ENCODE peak calls at places on chromosomes 5 and 9, in six cellular contexts. One of them, this sample, is unnamed.

GRCh38 chr9:3827175-3827574 is 301.4 kb upstream of the RFX3 start:
- DNase-seq in endothelial cell: no peak
- DNase-seq in epithelial cell of esophagus: peak
- DNase-seq in AG09319: no peak
- DNase-seq in coronary artery: no peak
- DNase-seq in cardiac fibroblast: no peak
- DNase-seq in this sample: no peak

GRCh38 chr5:68459500-68460139 is 244.1 kb downstream of the PIK3R1 start:
- DNase-seq in endothelial cell: no peak
- DNase-seq in epithelial cell of esophagus: no peak
- DNase-seq in AG09319: no peak
- DNase-seq in coronary artery: no peak
- DNase-seq in cardiac fibroblast: no peak
- DNase-seq in this sample: no peak

GRCh38 chr5:78569441-78569840 is 79.1 kb downstream of the LHFPL2 start:
- DNase-seq in endothelial cell: no peak
- DNase-seq in epithelial cell of esophagus: peak
- DNase-seq in AG09319: peak
- DNase-seq in coronary artery: no peak
- DNase-seq in cardiac fibroblast: peak
- DNase-seq in this sample: peak

GRCh38 chr9:107539427-107540154 is 50.0 kb upstream of the KLF4 start:
- DNase-seq in endothelial cell: no peak
- DNase-seq in epithelial cell of esophagus: peak
- DNase-seq in AG09319: no peak
- DNase-seq in coronary artery: no peak
- DNase-seq in cardiac fibroblast: no peak
- DNase-seq in this sample: peak

GRCh38 chr5:28328691-28329090 is 1290.3 kb upstream of the CDH9 start:
- DNase-seq in endothelial cell: no peak
- DNase-seq in epithelial cell of esophagus: no peak
- DNase-seq in AG09319: no peak
- DNase-seq in coronary artery: no peak
- DNase-seq in cardiac fibroblast: no peak
- DNase-seq in this sample: no peak

GRCh38 chr9:118222375-118222774 is 518.2 kb downstream of the TLR4 start:
- DNase-seq in endothelial cell: peak
- DNase-seq in epithelial cell of esophagus: no peak
- DNase-seq in AG09319: no peak
- DNase-seq in coronary artery: no peak
- DNase-seq in cardiac fibroblast: no peak
- DNase-seq in this sample: peak

GRCh38 chr9:92770005-92770995 is 5.7 kb upstream of the BICD2 start:
- DNase-seq in endothelial cell: no peak
- DNase-seq in epithelial cell of esophagus: peak
- DNase-seq in AG09319: no peak
- DNase-seq in coronary artery: no peak
- DNase-seq in cardiac fibroblast: peak
- DNase-seq in this sample: peak

GRCh38 chr9:109730228-109730627 is 49.8 kb upstream of the PALM2AKAP2 start:
- DNase-seq in endothelial cell: no peak
- DNase-seq in epithelial cell of esophagus: peak
- DNase-seq in AG09319: no peak
- DNase-seq in coronary artery: no peak
- DNase-seq in cardiac fibroblast: no peak
- DNase-seq in this sample: peak

GRCh38 chr9:18058564-18058963 is 415.4 kb upstream of the ADAMTSL1 start:
- DNase-seq in endothelial cell: no peak
- DNase-seq in epithelial cell of esophagus: no peak
- DNase-seq in AG09319: no peak
- DNase-seq in coronary artery: no peak
- DNase-seq in cardiac fibroblast: no peak
- DNase-seq in this sample: no peak

GRCh38 chr9:26551451-26551850 is 341.2 kb downstream of the CAAP1 start:
- DNase-seq in endothelial cell: no peak
- DNase-seq in epithelial cell of esophagus: no peak
- DNase-seq in AG09319: no peak
- DNase-seq in coronary artery: no peak
- DNase-seq in cardiac fibroblast: no peak
- DNase-seq in this sample: no peak

GRCh38 chr9:6068983-6069382 is 53.6 kb upstream of the RANBP6 start:
- DNase-seq in endothelial cell: no peak
- DNase-seq in epithelial cell of esophagus: no peak
- DNase-seq in AG09319: no peak
- DNase-seq in coronary artery: no peak
- DNase-seq in cardiac fibroblast: no peak
- DNase-seq in this sample: no peak

GRCh38 chr9:38096238-38096805 is 27.3 kb upstream of the SHB start:
- DNase-seq in endothelial cell: no peak
- DNase-seq in epithelial cell of esophagus: peak
- DNase-seq in AG09319: no peak
- DNase-seq in coronary artery: peak
- DNase-seq in cardiac fibroblast: no peak
- DNase-seq in this sample: no peak

GRCh38 chr5:3288325-3288724 is 307.3 kb upstream of the IRX1 start:
- DNase-seq in endothelial cell: no peak
- DNase-seq in epithelial cell of esophagus: no peak
- DNase-seq in AG09319: no peak
- DNase-seq in coronary artery: no peak
- DNase-seq in cardiac fibroblast: no peak
- DNase-seq in this sample: no peak

GRCh38 chr5:133839090-133839489 is 129.3 kb downstream of the C5orf15 start:
- DNase-seq in endothelial cell: no peak
- DNase-seq in epithelial cell of esophagus: no peak
- DNase-seq in AG09319: no peak
- DNase-seq in coronary artery: no peak
- DNase-seq in cardiac fibroblast: no peak
- DNase-seq in this sample: no peak

GRCh38 chr5:140869555-140869886 is 764 bp downstream of the PCDHA11 start:
- DNase-seq in endothelial cell: no peak
- DNase-seq in epithelial cell of esophagus: no peak
- DNase-seq in AG09319: no peak
- DNase-seq in coronary artery: no peak
- DNase-seq in cardiac fibroblast: peak
- DNase-seq in this sample: no peak
- TF ChIP-seq CTCF in endothelial cell: no peak
- TF ChIP-seq CTCF in epithelial cell of esophagus: no peak
- TF ChIP-seq CTCF in AG09319: no peak
- TF ChIP-seq CTCF in coronary artery: no peak
- TF ChIP-seq CTCF in cardiac fibroblast: no peak
- TF ChIP-seq CTCF in this sample: no peak

DNA sequence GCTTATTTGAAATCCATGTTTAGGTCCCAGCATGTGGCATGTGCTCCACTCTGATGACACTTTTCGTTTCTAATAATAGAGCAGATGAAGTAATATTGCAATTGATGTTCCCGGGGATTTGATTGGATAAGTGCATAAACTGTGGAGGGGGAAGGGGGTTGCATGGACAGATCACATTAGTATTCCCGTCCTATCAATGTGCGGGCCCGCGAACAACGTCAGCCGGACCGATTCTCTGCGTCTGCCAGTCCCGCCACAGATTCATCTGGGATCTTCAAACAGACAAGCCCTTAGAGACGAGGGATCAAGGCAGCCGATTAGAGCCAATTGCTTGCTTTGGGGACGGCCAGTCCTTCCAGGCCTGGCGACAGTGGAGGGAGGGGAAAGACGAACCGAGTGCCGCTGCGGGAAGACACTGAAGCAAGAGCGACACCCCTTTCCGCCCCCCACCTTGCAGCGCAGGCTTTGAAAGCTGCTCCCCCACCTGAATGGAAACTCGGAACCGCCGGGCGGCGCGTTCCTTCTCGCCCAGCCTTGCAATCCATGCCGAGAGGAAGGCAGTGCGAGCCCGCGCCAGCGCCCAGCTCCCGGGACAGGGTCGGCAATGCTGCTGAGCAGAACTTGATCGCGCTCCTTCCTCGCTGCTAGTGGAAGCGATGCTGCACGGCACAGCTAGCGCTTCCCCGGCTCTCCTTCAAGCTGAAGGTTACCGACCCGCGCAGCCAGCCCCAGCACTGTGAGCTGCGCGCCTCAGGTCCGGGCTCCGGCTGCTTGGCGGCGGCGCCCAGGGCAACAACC is at the start of gene RGS7BP:
- DNase-seq in endothelial cell: peak
- DNase-seq in epithelial cell of esophagus: peak
- DNase-seq in AG09319: no peak
- DNase-seq in coronary artery: peak
- DNase-seq in cardiac fibroblast: peak
- DNase-seq in this sample: peak
- TF ChIP-seq CTCF in endothelial cell: no peak
- TF ChIP-seq CTCF in epithelial cell of esophagus: no peak
- TF ChIP-seq CTCF in AG09319: no peak
- TF ChIP-seq CTCF in coronary artery: no peak
- TF ChIP-seq CTCF in cardiac fibroblast: no peak
- TF ChIP-seq CTCF in this sample: peak

GRCh38 chr5:102536323-102536928 is 37.6 kb upstream of the SLCO6A1 start:
- DNase-seq in endothelial cell: no peak
- DNase-seq in epithelial cell of esophagus: peak
- DNase-seq in AG09319: no peak
- DNase-seq in coronary artery: no peak
- DNase-seq in cardiac fibroblast: peak
- DNase-seq in this sample: peak
- TF ChIP-seq CTCF in endothelial cell: peak
- TF ChIP-seq CTCF in epithelial cell of esophagus: peak
- TF ChIP-seq CTCF in AG09319: peak
- TF ChIP-seq CTCF in coronary artery: no peak
- TF ChIP-seq CTCF in cardiac fibroblast: peak
- TF ChIP-seq CTCF in this sample: peak

GRCh38 chr9:16154570-16155078 is 601.8 kb downstream of the CCDC171 start:
- DNase-seq in endothelial cell: peak
- DNase-seq in epithelial cell of esophagus: peak
- DNase-seq in AG09319: no peak
- DNase-seq in coronary artery: no peak
- DNase-seq in cardiac fibroblast: peak
- DNase-seq in this sample: peak
- TF ChIP-seq CTCF in endothelial cell: no peak
- TF ChIP-seq CTCF in epithelial cell of esophagus: no peak
- TF ChIP-seq CTCF in AG09319: peak
- TF ChIP-seq CTCF in coronary artery: no peak
- TF ChIP-seq CTCF in cardiac fibroblast: peak
- TF ChIP-seq CTCF in this sample: peak

DNA sequence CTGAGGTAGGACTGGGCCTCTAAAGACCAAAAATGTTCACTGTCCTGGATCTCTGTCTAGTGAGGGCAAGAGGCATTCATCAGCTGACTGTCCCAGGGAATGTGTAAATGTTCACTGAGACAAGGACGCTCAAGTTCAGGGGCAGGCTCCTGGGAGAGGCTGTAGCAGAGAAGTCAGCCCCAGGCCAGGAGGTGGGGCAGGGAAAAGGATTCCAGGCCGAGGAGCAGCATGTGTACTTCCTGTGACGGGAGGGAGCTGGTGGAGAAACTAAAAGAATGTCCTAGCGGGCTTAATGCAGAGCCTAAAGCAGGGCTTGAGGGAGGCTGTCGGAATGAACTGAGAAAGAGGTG is 205.8 kb downstream of the GABBR2 start:
- DNase-seq in endothelial cell: no peak
- DNase-seq in epithelial cell of esophagus: peak
- DNase-seq in AG09319: peak
- DNase-seq in coronary artery: peak
- DNase-seq in cardiac fibroblast: peak
- DNase-seq in this sample: peak
- TF ChIP-seq CTCF in endothelial cell: no peak
- TF ChIP-seq CTCF in epithelial cell of esophagus: no peak
- TF ChIP-seq CTCF in AG09319: no peak
- TF ChIP-seq CTCF in coronary artery: no peak
- TF ChIP-seq CTCF in cardiac fibroblast: no peak
- TF ChIP-seq CTCF in this sample: no peak

GRCh38 chr5:148457183-148457620 is 73.4 kb downstream of the FBXO38 start:
- DNase-seq in endothelial cell: peak
- DNase-seq in epithelial cell of esophagus: peak
- DNase-seq in AG09319: no peak
- DNase-seq in coronary artery: no peak
- DNase-seq in cardiac fibroblast: no peak
- DNase-seq in this sample: peak
- TF ChIP-seq CTCF in endothelial cell: no peak
- TF ChIP-seq CTCF in epithelial cell of esophagus: peak
- TF ChIP-seq CTCF in AG09319: no peak
- TF ChIP-seq CTCF in coronary artery: no peak
- TF ChIP-seq CTCF in cardiac fibroblast: peak
- TF ChIP-seq CTCF in this sample: peak